ENCODE peak calls at places on chromosome 6, in eight cellular contexts. One of them, this sample, is unnamed.

GRCh38 chr6:3943373-3943772 is 94.2 kb downstream of the FAM50B start:
- DNase-seq in heart left ventricle: no peak
- DNase-seq in HCT116: no peak
- DNase-seq in transverse colon: no peak
- DNase-seq in IMR-90: peak
- DNase-seq in spleen: no peak
- DNase-seq in uterus: peak
- DNase-seq in stomach: no peak
- DNase-seq in this sample: no peak

GRCh38 chr6:98831057-98832031 is 3.0 kb upstream of the POU3F2 start:
- DNase-seq in HCT116: no peak
- DNase-seq in transverse colon: no peak
- DNase-seq in spleen: peak
- DNase-seq in uterus: no peak
- DNase-seq in IMR-90: no peak
- DNase-seq in heart left ventricle: no peak
- DNase-seq in stomach: no peak
- DNase-seq in this sample: no peak

GRCh38 chr6:29631860-29632731 is 887 bp downstream of the GABBR1 start:
- DNase-seq in HCT116: no peak
- DNase-seq in transverse colon: peak
- DNase-seq in spleen: peak
- DNase-seq in IMR-90: peak
- DNase-seq in uterus: peak
- DNase-seq in stomach: peak
- DNase-seq in heart left ventricle: peak
- DNase-seq in this sample: peak

GRCh38 chr6:167706313-167707109 is 120.2 kb upstream of the AFDN start:
- DNase-seq in spleen: peak
- DNase-seq in heart left ventricle: no peak
- DNase-seq in HCT116: no peak
- DNase-seq in IMR-90: no peak
- DNase-seq in stomach: no peak
- DNase-seq in transverse colon: no peak
- DNase-seq in uterus: no peak
- DNase-seq in this sample: no peak

GRCh38 chr6:35452186-35453090 is at the start of gene FANCE:
- DNase-seq in transverse colon: peak
- DNase-seq in IMR-90: peak
- DNase-seq in stomach: peak
- DNase-seq in spleen: peak
- DNase-seq in uterus: peak
- DNase-seq in heart left ventricle: peak
- DNase-seq in HCT116: peak
- DNase-seq in this sample: peak

GRCh38 chr6:25578538-25578937 is 73.5 kb upstream of the SCGN start:
- DNase-seq in uterus: no peak
- DNase-seq in transverse colon: no peak
- DNase-seq in IMR-90: no peak
- DNase-seq in stomach: no peak
- DNase-seq in spleen: no peak
- DNase-seq in HCT116: no peak
- DNase-seq in heart left ventricle: no peak
- DNase-seq in this sample: no peak

GRCh38 chr6:25173951-25174474 is 105.2 kb upstream of the CARMIL1 start:
- DNase-seq in heart left ventricle: no peak
- DNase-seq in HCT116: peak
- DNase-seq in IMR-90: peak
- DNase-seq in spleen: no peak
- DNase-seq in transverse colon: no peak
- DNase-seq in uterus: peak
- DNase-seq in stomach: no peak
- DNase-seq in this sample: no peak

GRCh38 chr6:133495205-133495903 is 254.2 kb downstream of the EYA4 start:
- DNase-seq in stomach: no peak
- DNase-seq in uterus: no peak
- DNase-seq in HCT116: no peak
- DNase-seq in spleen: no peak
- DNase-seq in heart left ventricle: no peak
- DNase-seq in transverse colon: no peak
- DNase-seq in IMR-90: no peak
- DNase-seq in this sample: no peak

GRCh38 chr6:169186496-169187169 is 67.0 kb downstream of the THBS2 start:
- DNase-seq in HCT116: no peak
- DNase-seq in spleen: no peak
- DNase-seq in transverse colon: no peak
- DNase-seq in uterus: no peak
- DNase-seq in heart left ventricle: no peak
- DNase-seq in IMR-90: no peak
- DNase-seq in stomach: no peak
- DNase-seq in this sample: no peak

GRCh38 chr6:16392010-16392409 is 153.6 kb downstream of the GMPR start:
- DNase-seq in IMR-90: no peak
- DNase-seq in HCT116: no peak
- DNase-seq in stomach: no peak
- DNase-seq in uterus: no peak
- DNase-seq in spleen: no peak
- DNase-seq in heart left ventricle: no peak
- DNase-seq in transverse colon: no peak
- DNase-seq in this sample: peak

GRCh38 chr6:168032383-168032760 is 34.9 kb downstream of the KIF25 start:
- DNase-seq in heart left ventricle: peak
- DNase-seq in HCT116: no peak
- DNase-seq in transverse colon: no peak
- DNase-seq in spleen: peak
- DNase-seq in stomach: no peak
- DNase-seq in IMR-90: peak
- DNase-seq in uterus: no peak
- DNase-seq in this sample: no peak

GRCh38 chr6:155485756-155486155 is 30.1 kb upstream of the NOX3 start:
- DNase-seq in IMR-90: no peak
- DNase-seq in heart left ventricle: no peak
- DNase-seq in stomach: no peak
- DNase-seq in HCT116: no peak
- DNase-seq in transverse colon: no peak
- DNase-seq in spleen: no peak
- DNase-seq in uterus: no peak
- DNase-seq in this sample: no peak

GRCh38 chr6:47407295-47408281 is 70.0 kb upstream of the CD2AP start:
- DNase-seq in IMR-90: no peak
- DNase-seq in transverse colon: no peak
- DNase-seq in stomach: no peak
- DNase-seq in heart left ventricle: no peak
- DNase-seq in uterus: no peak
- DNase-seq in spleen: no peak
- DNase-seq in HCT116: no peak
- DNase-seq in this sample: no peak

GRCh38 chr6:80886475-80886874 is 780.0 kb downstream of the BCKDHB start:
- DNase-seq in heart left ventricle: no peak
- DNase-seq in HCT116: no peak
- DNase-seq in uterus: no peak
- DNase-seq in IMR-90: no peak
- DNase-seq in transverse colon: no peak
- DNase-seq in spleen: no peak
- DNase-seq in stomach: no peak
- DNase-seq in this sample: no peak

GRCh38 chr6:136077834-136078576 is 172.1 kb downstream of the MTFR2 start:
- DNase-seq in transverse colon: no peak
- DNase-seq in spleen: no peak
- DNase-seq in stomach: no peak
- DNase-seq in uterus: no peak
- DNase-seq in heart left ventricle: no peak
- DNase-seq in HCT116: no peak
- DNase-seq in IMR-90: peak
- DNase-seq in this sample: no peak

GRCh38 chr6:43838276-43839036 is 68.4 kb downstream of the VEGFA start:
- DNase-seq in uterus: peak
- DNase-seq in stomach: peak
- DNase-seq in spleen: peak
- DNase-seq in transverse colon: peak
- DNase-seq in HCT116: peak
- DNase-seq in IMR-90: peak
- DNase-seq in heart left ventricle: peak
- DNase-seq in this sample: peak

GRCh38 chr6:123997223-123997622 is 193.6 kb downstream of the NKAIN2 start:
- DNase-seq in uterus: no peak
- DNase-seq in stomach: no peak
- DNase-seq in IMR-90: no peak
- DNase-seq in HCT116: no peak
- DNase-seq in transverse colon: no peak
- DNase-seq in heart left ventricle: no peak
- DNase-seq in spleen: no peak
- DNase-seq in this sample: peak

GRCh38 chr6:80976336-80976735 is 776.1 kb downstream of the TENT5A start:
- DNase-seq in HCT116: no peak
- DNase-seq in stomach: no peak
- DNase-seq in transverse colon: no peak
- DNase-seq in IMR-90: no peak
- DNase-seq in uterus: no peak
- DNase-seq in spleen: no peak
- DNase-seq in heart left ventricle: no peak
- DNase-seq in this sample: no peak

GRCh38 chr6:70124882-70125535 is 177.9 kb downstream of the COL9A1 start:
- DNase-seq in transverse colon: peak
- DNase-seq in heart left ventricle: no peak
- DNase-seq in uterus: no peak
- DNase-seq in stomach: no peak
- DNase-seq in spleen: no peak
- DNase-seq in IMR-90: peak
- DNase-seq in HCT116: no peak
- DNase-seq in this sample: no peak

GRCh38 chr6:2429460-2429859 is 184.1 kb upstream of the GMDS start:
- DNase-seq in transverse colon: no peak
- DNase-seq in spleen: no peak
- DNase-seq in stomach: no peak
- DNase-seq in HCT116: no peak
- DNase-seq in heart left ventricle: no peak
- DNase-seq in IMR-90: peak
- DNase-seq in uterus: no peak
- DNase-seq in this sample: no peak
- H3K27ac ChIP-seq in transverse colon: no peak
- H3K27ac ChIP-seq in spleen: no peak
- H3K27ac ChIP-seq in stomach: no peak
- H3K27ac ChIP-seq in HCT116: no peak
- H3K27ac ChIP-seq in heart left ventricle: no peak
- H3K27ac ChIP-seq in IMR-90: peak
- H3K27ac ChIP-seq in uterus: no peak
- H3K27ac ChIP-seq in this sample: no peak

GRCh38 chr6:118651282-118652050 is at the start of gene CEP85L:
- DNase-seq in transverse colon: peak
- DNase-seq in uterus: peak
- DNase-seq in HCT116: peak
- DNase-seq in IMR-90: peak
- DNase-seq in heart left ventricle: peak
- DNase-seq in spleen: peak
- DNase-seq in stomach: peak
- DNase-seq in this sample: peak
- TF ChIP-seq POLR2A in transverse colon: peak
- TF ChIP-seq POLR2A in uterus: peak
- TF ChIP-seq POLR2A in HCT116: no peak
- TF ChIP-seq POLR2A in IMR-90: peak
- TF ChIP-seq POLR2A in heart left ventricle: peak
- TF ChIP-seq POLR2A in spleen: peak
- TF ChIP-seq POLR2A in stomach: no peak
- TF ChIP-seq POLR2A in this sample: no peak

GRCh38 chr6:147806697-147807096 is 298.2 kb downstream of the SAMD5 start:
- DNase-seq in transverse colon: no peak
- DNase-seq in heart left ventricle: no peak
- DNase-seq in HCT116: no peak
- DNase-seq in uterus: no peak
- DNase-seq in IMR-90: no peak
- DNase-seq in spleen: no peak
- DNase-seq in stomach: no peak
- DNase-seq in this sample: no peak

GRCh38 chr6:147808631-147809030 is 300.1 kb downstream of the SAMD5 start:
- DNase-seq in transverse colon: no peak
- DNase-seq in heart left ventricle: no peak
- DNase-seq in IMR-90: no peak
- DNase-seq in stomach: no peak
- DNase-seq in uterus: no peak
- DNase-seq in spleen: no peak
- DNase-seq in HCT116: no peak
- DNase-seq in this sample: no peak

GRCh38 chr6:147802400-147802799 is 293.9 kb downstream of the SAMD5 start:
- DNase-seq in stomach: no peak
- DNase-seq in IMR-90: peak
- DNase-seq in HCT116: no peak
- DNase-seq in transverse colon: no peak
- DNase-seq in spleen: no peak
- DNase-seq in heart left ventricle: no peak
- DNase-seq in uterus: no peak
- DNase-seq in this sample: no peak

DNA sequence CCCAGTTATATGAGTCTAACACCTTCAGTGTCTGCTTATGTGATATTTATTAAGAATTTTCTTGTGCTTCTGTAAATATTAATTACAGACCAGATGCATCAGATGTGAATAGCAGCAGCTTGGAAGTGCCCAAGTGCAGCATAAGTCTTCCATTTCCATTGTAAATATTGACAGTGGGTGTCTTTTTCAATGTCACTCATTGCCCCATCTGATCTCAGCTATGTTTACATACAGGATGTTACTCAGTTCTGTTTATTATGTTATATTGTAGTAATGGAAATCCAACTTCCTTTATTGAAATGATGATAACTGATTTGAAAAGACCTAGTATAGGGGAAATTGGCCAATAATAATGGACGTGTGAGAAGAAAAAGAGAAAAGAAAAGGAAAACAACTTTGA is 296.7 kb downstream of the SAMD5 start:
- DNase-seq in uterus: no peak
- DNase-seq in HCT116: no peak
- DNase-seq in spleen: no peak
- DNase-seq in stomach: no peak
- DNase-seq in heart left ventricle: no peak
- DNase-seq in transverse colon: no peak
- DNase-seq in IMR-90: no peak
- DNase-seq in this sample: no peak
- H3K27ac ChIP-seq in uterus: no peak
- H3K27ac ChIP-seq in HCT116: no peak
- H3K27ac ChIP-seq in spleen: no peak
- H3K27ac ChIP-seq in stomach: no peak
- H3K27ac ChIP-seq in heart left ventricle: no peak
- H3K27ac ChIP-seq in transverse colon: no peak
- H3K27ac ChIP-seq in IMR-90: no peak
- H3K27ac ChIP-seq in this sample: no peak

DNA sequence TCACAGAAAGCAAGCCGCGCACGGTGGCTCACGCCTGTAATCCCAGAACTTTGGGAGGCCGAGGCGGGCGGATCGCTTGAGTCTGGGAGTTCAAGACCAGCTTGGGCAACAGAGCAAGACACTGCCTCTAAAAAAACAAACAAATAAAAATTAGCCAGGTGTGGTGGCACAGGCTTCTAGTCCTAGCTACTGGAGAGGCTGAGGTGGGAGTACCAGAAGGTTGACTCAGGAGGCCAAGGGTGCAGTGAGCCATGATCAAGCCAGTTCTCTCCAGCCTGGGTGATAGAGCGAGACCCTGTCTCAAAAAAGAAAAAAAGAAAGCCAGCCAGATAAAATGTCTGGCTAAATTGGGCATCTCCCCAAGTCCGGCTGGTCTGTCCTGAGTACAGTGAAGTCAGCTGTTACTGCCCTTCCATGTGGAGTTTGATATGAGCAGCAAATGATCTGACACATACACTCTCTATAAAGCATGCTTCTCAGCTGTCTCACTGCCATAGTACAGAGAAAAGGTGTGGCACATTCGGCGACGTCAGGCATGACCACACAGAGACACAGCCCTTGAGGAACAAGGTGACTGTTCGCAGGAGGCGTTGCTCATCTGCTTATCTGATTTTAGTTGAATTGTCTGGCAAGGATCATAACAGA is 13.0 kb downstream of the CD83 start:
- DNase-seq in uterus: no peak
- DNase-seq in stomach: no peak
- DNase-seq in heart left ventricle: no peak
- DNase-seq in transverse colon: no peak
- DNase-seq in HCT116: no peak
- DNase-seq in spleen: no peak
- DNase-seq in IMR-90: peak
- DNase-seq in this sample: no peak
- TF ChIP-seq POLR2A in uterus: no peak
- TF ChIP-seq POLR2A in stomach: no peak
- TF ChIP-seq POLR2A in heart left ventricle: no peak
- TF ChIP-seq POLR2A in transverse colon: no peak
- TF ChIP-seq POLR2A in HCT116: no peak
- TF ChIP-seq POLR2A in spleen: no peak
- TF ChIP-seq POLR2A in IMR-90: no peak
- TF ChIP-seq POLR2A in this sample: no peak